ENCODE peak calls at places on chromosomes 2 and 18, in seven cellular contexts. F is HCT116, X is GM23248, W is left lung, B is Peyer's patch, U is cardiac muscle cell, G is adipocyte. I is an unnamed sample.

GRCh38 chr2:208545398-208546042 is 138.9 kb downstream of the PTH2R start:
- DNase-seq in F (no peak), X (no peak), W (no peak), B (no peak), U (no peak), G (no peak), I (peak; percentile 57)

GRCh38 chr18:47632970-47633635 is 297.4 kb downstream of the SMAD2 start:
- DNase-seq in F (no peak), X (no peak), W (no peak), B (no peak), U (no peak), G (no peak), I (no peak)

GRCh38 chr2:46775722-46776121 is 139.9 kb downstream of the MCFD2 start:
- DNase-seq in F (no peak), X (peak; percentile 62), W (no peak), B (no peak), U (peak; percentile 34), G (no peak), I (no peak)

GRCh38 chr2:118014492-118014824 is 588 bp upstream of the CCDC93 start:
- DNase-seq in F (no peak), X (no peak), W (no peak), B (peak; percentile 18), U (no peak), G (no peak), I (no peak)

GRCh38 chr2:200033939-200034338 is 78.6 kb downstream of the MAIP1 start:
- DNase-seq in F (no peak), X (no peak), W (no peak), B (no peak), U (no peak), G (no peak), I (no peak)

GRCh38 chr2:18560797-18561085 is 288 bp upstream of the RDH14 start:
- DNase-seq in F (no peak), X (no peak), W (no peak), B (no peak), U (no peak), G (no peak), I (no peak)

GRCh38 chr2:20635698-20636584 is 15.0 kb downstream of the HS1BP3 start:
- DNase-seq in F (peak; percentile 21), X (peak; percentile 92), W (peak; percentile 92), B (peak; percentile 54), U (peak; percentile 87), G (peak; percentile 95), I (peak; percentile 56)

GRCh38 chr2:40283111-40283909 is 168.6 kb downstream of the SLC8A1 start:
- DNase-seq in F (no peak), X (no peak), W (no peak), B (no peak), U (no peak), G (no peak), I (no peak)

GRCh38 chr2:67394734-67395133 is 2.4 kb upstream of the ETAA1 start:
- DNase-seq in F (no peak), X (peak; percentile 82), W (no peak), B (no peak), U (peak; percentile 59), G (peak; percentile 76), I (no peak)

GRCh38 chr2:237979331-237979730 is 12.5 kb downstream of the UBE2F start:
- DNase-seq in F (no peak), X (no peak), W (no peak), B (peak; percentile 8), U (no peak), G (no peak), I (no peak)

GRCh38 chr2:177783835-177784448 is 288.6 kb downstream of the PDE11A start:
- DNase-seq in F (no peak), X (peak; percentile 83), W (no peak), B (no peak), U (peak; percentile 92), G (peak; percentile 52), I (peak; percentile 23)

GRCh38 chr18:76505611-76506010 is 10.6 kb upstream of the ZNF516 start:
- DNase-seq in F (no peak), X (peak; percentile 33), W (no peak), B (no peak), U (peak; percentile 55), G (peak; percentile 77), I (no peak)

GRCh38 chr2:241774419-241775222 is 2.0 kb upstream of the GAL3ST2 start:
- DNase-seq in F (peak; percentile 29), X (peak; percentile 93), W (no peak), B (no peak), U (peak; percentile 60), G (peak; percentile 33), I (peak; percentile 7)

GRCh38 chr2:44713170-44713569 is 228.3 kb upstream of the SIX3 start:
- DNase-seq in F (no peak), X (no peak), W (no peak), B (peak; percentile 63), U (no peak), G (no peak), I (no peak)

GRCh38 chr2:133586978-133587377 is 18.7 kb upstream of the NCKAP5 start:
- DNase-seq in F (no peak), X (peak; percentile 68), W (no peak), B (no peak), U (no peak), G (peak; percentile 22), I (no peak)

GRCh38 chr2:72755647-72756423 is 70.0 kb downstream of the EXOC6B start:
- DNase-seq in F (no peak), X (peak; percentile 70), W (no peak), B (no peak), U (peak; percentile 67), G (peak; percentile 28), I (no peak)

GRCh38 chr2:65261676-65262075 is 34.0 kb downstream of the ACTR2 start:
- DNase-seq in F (no peak), X (peak; percentile 48), W (no peak), B (no peak), U (no peak), G (no peak), I (no peak)

GRCh38 chr2:230875347-230876315 is 10.9 kb downstream of the ITM2C start:
- DNase-seq in F (no peak), X (no peak), W (no peak), B (peak; percentile 14), U (no peak), G (no peak), I (no peak)

GRCh38 chr2:230878599-230878965 is 13.8 kb downstream of the ITM2C start:
- DNase-seq in F (no peak), X (no peak), W (no peak), B (no peak), U (no peak), G (no peak), I (no peak)

GRCh38 chr2:230877737-230878598 is 13.2 kb downstream of the ITM2C start:
- DNase-seq in F (no peak), X (no peak), W (no peak), B (peak; percentile 57), U (no peak), G (no peak), I (peak; percentile 53)

GRCh38 chr2:230879271-230879882 is 14.6 kb downstream of the ITM2C start:
- DNase-seq in F (no peak), X (no peak), W (no peak), B (no peak), U (no peak), G (no peak), I (peak; percentile 97)

DNA sequence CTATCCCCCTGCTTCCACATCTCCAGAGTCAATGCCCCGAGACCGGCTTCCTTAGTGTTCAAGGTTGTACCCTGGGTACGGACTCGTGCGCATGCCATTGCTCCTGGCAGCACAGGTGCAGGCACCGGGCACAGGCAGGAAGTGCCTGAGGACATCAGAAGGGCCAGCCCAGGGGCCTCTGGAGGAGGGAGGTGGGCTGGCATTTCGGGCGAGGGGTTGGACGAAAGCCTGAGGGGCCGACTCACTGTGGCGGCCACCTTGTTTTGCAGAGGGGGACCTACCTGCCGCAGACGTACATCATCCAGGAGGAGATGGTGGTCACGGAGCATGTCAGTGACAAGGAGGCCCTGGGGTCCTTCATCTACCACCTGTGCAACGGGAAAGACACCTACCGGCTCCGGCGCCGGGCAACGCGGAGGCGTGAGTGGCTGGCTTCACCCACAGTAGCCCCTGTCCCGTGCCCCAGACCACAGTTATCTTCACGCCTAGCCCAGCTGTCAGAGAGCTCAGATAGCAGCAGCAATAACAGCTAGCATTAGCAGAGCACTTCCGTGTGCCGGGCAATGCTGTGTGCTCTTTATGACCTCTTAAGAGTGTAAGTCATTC is 12.5 kb downstream of the ITM2C start:
- DNase-seq in F (no peak), X (no peak), W (no peak), B (peak; percentile 16), U (no peak), G (no peak), I (peak; percentile 75)
- H3K4me3 ChIP-seq in F (no peak overlapping the region), X (no peak overlapping the region), W (no peak overlapping the region), B (no peak overlapping the region), U (no peak overlapping the region), G (no peak overlapping the region), I (no peak overlapping the region)

GRCh38 chr2:169827272-169828140 is at the start of gene UBR3:
- DNase-seq in F (peak; percentile 76), X (peak; percentile 97), W (peak; percentile 98), B (peak; percentile 92), U (peak; percentile 96), G (peak; percentile 98), I (peak; percentile 89)
- H3K4me1 ChIP-seq in F (peaks cover 14% of the 10 kb centered on the region), X (peaks cover 31% of the 10 kb centered on the region), W (peaks cover 44% of the 10 kb centered on the region), B (no peaks in the 10 kb centered on the region), U (peaks cover 32% of the 10 kb centered on the region), G (peaks cover 51% of the 10 kb centered on the region), I (peaks cover 1% of the 10 kb centered on the region)

GRCh38 chr18:42296723-42297122 is 341.7 kb downstream of the PIK3C3 start:
- DNase-seq in F (no peak), X (peak; percentile 51), W (no peak), B (no peak), U (peak; percentile 21), G (no peak), I (no peak)
- H3K4me3 ChIP-seq in F (no peak overlapping the region), X (no peak overlapping the region), W (no peak overlapping the region), B (no peak overlapping the region), U (no peak overlapping the region), G (no peak overlapping the region), I (no peak overlapping the region)

GRCh38 chr2:174662859-174663258 is 65.3 kb upstream of the WIPF1 start:
- DNase-seq in F (no peak), X (no peak), W (no peak), B (no peak), U (no peak), G (no peak), I (no peak)
- H3K4me1 ChIP-seq in F (no peaks in the 10 kb centered on the region), X (peaks cover 51% of the 10 kb centered on the region), W (peaks cover 54% of the 10 kb centered on the region), B (no peaks in the 10 kb centered on the region), U (peaks cover 7% of the 10 kb centered on the region), G (peaks cover 42% of the 10 kb centered on the region), I (no peaks in the 10 kb centered on the region)